ENCODE peak calls at places on chromosome 2, in four cellular contexts. Y, S, M and G are unnamed samples.

GRCh38 chr2:67311536-67311935 is 85.6 kb upstream of the ETAA1 start:
- DNase-seq in Y (no peak), S (no peak), M (no peak), G (no peak)

GRCh38 chr2:220334210-220334609 is 706.8 kb downstream of the SLC4A3 start:
- DNase-seq in Y (no peak), S (no peak), M (no peak), G (no peak)

GRCh38 chr2:226048625-226049024 is 649.1 kb downstream of the NYAP2 start:
- DNase-seq in Y (no peak), S (no peak), M (no peak), G (no peak)

GRCh38 chr2:234964631-234965461 is 13.0 kb downstream of the SH3BP4 start:
- DNase-seq in Y (no peak), S (peak), M (no peak), G (no peak)

GRCh38 chr2:8252997-8253694 is 428.7 kb upstream of the ID2 start:
- DNase-seq in Y (no peak), S (no peak), M (no peak), G (no peak)

GRCh38 chr2:9093324-9093723 is 89.8 kb upstream of the MBOAT2 start:
- DNase-seq in Y (no peak), S (no peak), M (no peak), G (no peak)

GRCh38 chr2:25215948-25216679 is 47.7 kb upstream of the POMC start:
- DNase-seq in Y (peak), S (peak), M (peak), G (peak)

GRCh38 chr2:231189571-231190495 is 8.6 kb upstream of the ARMC9 start:
- DNase-seq in Y (peak), S (peak), M (peak), G (no peak)

GRCh38 chr2:85501244-85501643 is 37.7 kb upstream of the MAT2A start:
- DNase-seq in Y (no peak), S (no peak), M (no peak), G (no peak)

GRCh38 chr2:58666571-58666970 is 425.4 kb upstream of the FANCL start:
- DNase-seq in Y (no peak), S (no peak), M (no peak), G (no peak)
- H3K27ac ChIP-seq in Y (no peak), S (no peak), M (no peak), G (no peak)

GRCh38 chr2:109497447-109497846 is 116.3 kb downstream of the SEPTIN10 start:
- DNase-seq in Y (no peak), S (no peak), M (no peak), G (no peak)
- H3K27ac ChIP-seq in Y (no peak), S (no peak), M (peak), G (no peak)

GRCh38 chr2:191385416-191386160 is 140.4 kb downstream of the MYO1B start:
- DNase-seq in Y (no peak), S (no peak), M (no peak), G (no peak)
- H3K27ac ChIP-seq in Y (no peak), S (no peak), M (peak), G (no peak)

DNA sequence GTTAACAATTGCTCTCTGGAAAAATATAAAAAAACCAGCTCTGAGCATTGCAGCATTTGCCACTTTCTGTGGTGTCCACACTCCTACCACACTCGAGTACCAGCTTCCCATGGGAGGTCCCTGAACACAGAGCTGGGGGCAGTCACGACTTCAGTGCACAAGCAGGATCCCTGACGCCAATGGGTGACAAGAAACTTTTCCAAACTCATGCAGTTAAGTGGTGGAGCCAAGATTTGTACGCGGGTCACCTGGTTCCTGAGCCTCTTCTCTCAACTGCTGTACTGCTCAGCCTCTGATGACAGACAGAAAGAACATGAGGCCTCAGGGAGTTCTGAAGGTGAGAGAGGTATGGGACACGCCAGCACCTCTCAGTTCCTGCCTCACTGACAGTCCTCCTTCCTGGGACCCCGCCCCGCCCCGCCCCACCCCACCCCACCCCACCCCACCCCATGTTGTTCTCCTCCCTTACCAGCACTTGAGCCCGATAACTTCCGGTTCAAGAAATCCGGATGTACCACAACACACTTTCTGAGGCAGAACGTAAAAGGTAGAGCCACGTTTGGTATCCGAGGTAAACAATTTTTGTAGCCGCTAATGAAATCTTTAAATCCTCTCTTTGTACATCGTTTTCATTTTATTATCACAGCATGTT is 287.6 kb downstream of the MYCN start:
- DNase-seq in Y (no peak), S (no peak), M (no peak), G (no peak)
- H3K27ac ChIP-seq in Y (no peak), S (no peak), M (no peak), G (no peak)

GRCh38 chr2:134136702-134137101 is 117.2 kb upstream of the MGAT5 start:
- DNase-seq in Y (no peak), S (no peak), M (no peak), G (no peak)
- H3K27ac ChIP-seq in Y (peak), S (peak), M (peak), G (no peak)

DNA sequence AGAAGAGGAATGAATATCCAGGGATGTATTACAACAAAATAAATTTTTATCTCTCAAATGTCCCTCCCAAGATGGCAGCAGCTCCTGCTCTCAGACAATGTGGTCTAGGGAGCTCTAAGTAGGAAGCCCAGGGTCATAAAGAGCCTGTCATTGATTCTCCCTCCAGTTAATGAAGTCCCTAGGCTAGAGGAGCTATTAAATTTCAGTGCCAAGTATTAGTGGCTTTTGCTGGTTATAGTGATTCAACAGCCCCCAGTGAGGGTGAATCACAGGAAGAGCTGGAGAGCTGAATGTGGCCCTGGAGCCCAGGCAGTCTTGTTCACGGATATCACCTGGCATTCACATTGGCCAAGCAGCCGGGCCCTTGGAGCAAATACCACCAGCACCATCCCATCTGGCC is 109.8 kb upstream of the YPEL5 start:
- DNase-seq in Y (no peak), S (no peak), M (no peak), G (no peak)
- H3K27ac ChIP-seq in Y (no peak), S (no peak), M (no peak), G (no peak)